ENCODE peak calls at places on chromosomes 6 and 20, in nine cellular contexts. F is tibial artery; R is naive thymus-derived CD4-positive, alpha-beta T cell; V is IMR-90; P is breast epithelium; D is OCI-LY7; Q is cardiac muscle cell; S is tibial nerve; I is H1. G is an unnamed sample. For H3K9me3, the result is how much of the 10 kb centered on the place peaks cover.

GRCh38 chr6:52361347-52361944 is 505 bp upstream of the PAQR8 start:
- DNase-seq in F (peak), R (no peak), V (peak), P (no peak), D (no peak), Q (no peak), S (peak), I (no peak), G (no peak)

GRCh38 chr20:47775039-47775438 is 10.2 kb downstream of the SULF2 start:
- DNase-seq in F (no peak), R (no peak), V (no peak), P (no peak), D (no peak), Q (no peak), S (no peak), I (no peak), G (no peak)

GRCh38 chr6:46340246-46340645 is 151.0 kb downstream of the RCAN2 start:
- DNase-seq in F (no peak), R (no peak), V (no peak), P (no peak), D (no peak), Q (no peak), S (no peak), I (no peak), G (no peak)

GRCh38 chr6:28738396-28738765 is 185.4 kb downstream of the TRIM27 start:
- DNase-seq in F (no peak), R (no peak), V (no peak), P (no peak), D (no peak), Q (no peak), S (no peak), I (no peak), G (no peak)

GRCh38 chr20:34922654-34923381 is 32.8 kb downstream of the GSS start:
- DNase-seq in F (no peak), R (no peak), V (peak), P (peak), D (no peak), Q (no peak), S (no peak), I (no peak), G (no peak)

GRCh38 chr20:62328684-62329388 is 26.0 kb downstream of the ADRM1 start:
- DNase-seq in F (no peak), R (no peak), V (no peak), P (no peak), D (no peak), Q (no peak), S (no peak), I (no peak), G (no peak)

GRCh38 chr6:130020106-130020851 is 1.9 kb downstream of the L3MBTL3 start:
- DNase-seq in F (peak), R (peak), V (no peak), P (no peak), D (peak), Q (peak), S (peak), I (no peak), G (no peak)

GRCh38 chr6:69937402-69938131 is 71.2 kb downstream of the COL19A1 start:
- DNase-seq in F (no peak), R (no peak), V (no peak), P (no peak), D (no peak), Q (no peak), S (no peak), I (no peak), G (no peak)

GRCh38 chr6:75539136-75539535 is 45.5 kb upstream of the FILIP1 start:
- DNase-seq in F (no peak), R (no peak), V (peak), P (no peak), D (no peak), Q (no peak), S (no peak), I (no peak), G (no peak)

GRCh38 chr6:14704383-14705271 is 541.2 kb upstream of the JARID2 start:
- DNase-seq in F (no peak), R (no peak), V (peak), P (no peak), D (no peak), Q (no peak), S (no peak), I (no peak), G (no peak)

GRCh38 chr6:135995160-135995898 is 143.8 kb downstream of the PDE7B start:
- DNase-seq in F (no peak), R (no peak), V (peak), P (no peak), D (no peak), Q (no peak), S (no peak), I (no peak), G (no peak)

GRCh38 chr6:74208239-74208638 is 512.2 kb downstream of the CD109 start:
- DNase-seq in F (no peak), R (no peak), V (no peak), P (no peak), D (no peak), Q (no peak), S (no peak), I (no peak), G (no peak)
- H3K9me3 ChIP-seq in F (under half), R (under half), V (under half), P (under half), D (under half), Q (under half), S (under half), I (under half), G (under half)

DNA sequence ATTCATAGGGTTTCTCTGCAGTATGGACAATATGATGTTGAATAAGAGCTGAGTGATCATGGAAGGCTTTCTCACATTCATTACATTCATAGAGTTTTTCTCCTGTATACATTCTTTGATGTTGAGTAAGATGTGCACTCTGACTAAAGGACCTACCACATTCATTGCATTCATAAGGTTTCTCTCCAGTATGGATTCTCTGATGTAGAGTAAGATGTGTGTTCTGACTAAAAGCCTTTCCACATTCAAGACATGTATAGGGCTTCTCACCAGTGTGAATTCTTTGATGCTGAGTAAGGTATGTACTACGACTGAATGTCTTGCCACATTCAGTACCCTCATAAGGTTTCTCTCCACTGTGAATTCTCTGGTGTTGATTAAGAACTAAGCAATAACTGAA is 29.3 kb upstream of the ZNF391 start:
- DNase-seq in F (no peak), R (no peak), V (no peak), P (no peak), D (no peak), Q (no peak), S (no peak), I (no peak), G (no peak)
- H3K9me3 ChIP-seq in F (under half), R (under half), V (under half), P (under half), D (under half), Q (under half), S (under half), I (under half), G (half or more)

GRCh38 chr6:145723646-145724045 is 11.7 kb downstream of the EPM2A start:
- DNase-seq in F (no peak), R (no peak), V (peak), P (no peak), D (no peak), Q (no peak), S (no peak), I (no peak), G (no peak)
- H3K9me3 ChIP-seq in F (under half), R (under half), V (under half), P (under half), D (under half), Q (under half), S (under half), I (under half), G (under half)

GRCh38 chr6:149384464-149384863 is 15.6 kb upstream of the SUMO4 start:
- DNase-seq in F (no peak), R (no peak), V (no peak), P (no peak), D (no peak), Q (no peak), S (no peak), I (no peak), G (no peak)
- H3K9me3 ChIP-seq in F (under half), R (under half), V (under half), P (under half), D (under half), Q (under half), S (under half), I (under half), G (under half)

DNA sequence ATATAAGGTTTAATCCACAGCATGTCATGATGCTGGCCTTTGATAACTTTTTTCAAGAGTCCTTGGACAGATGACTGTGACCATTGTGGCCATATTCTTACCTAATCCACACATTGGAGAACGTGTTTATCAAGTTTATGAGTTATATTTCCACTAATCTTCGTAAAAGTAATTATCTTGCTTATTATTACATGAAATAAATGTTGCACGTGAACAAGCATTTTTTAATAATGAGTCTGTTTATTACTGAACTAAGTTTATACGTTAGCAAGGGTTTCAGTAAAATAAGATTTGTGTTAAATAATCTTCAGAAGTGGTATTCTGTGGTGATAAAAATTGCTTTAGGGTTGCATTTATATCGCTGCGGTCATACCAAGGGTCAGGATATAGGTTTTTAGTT is 107.1 kb downstream of the SCAF8 start:
- DNase-seq in F (no peak), R (no peak), V (no peak), P (no peak), D (no peak), Q (no peak), S (no peak), I (no peak), G (no peak)
- H3K9me3 ChIP-seq in F (under half), R (under half), V (under half), P (under half), D (under half), Q (under half), S (under half), I (under half), G (under half)

GRCh38 chr6:376823-377571 is 14.6 kb upstream of the IRF4 start:
- DNase-seq in F (peak), R (no peak), V (no peak), P (no peak), D (peak), Q (no peak), S (no peak), I (no peak), G (no peak)
- H3K9me3 ChIP-seq in F (under half), R (under half), V (under half), P (under half), D (under half), Q (under half), S (under half), I (half or more), G (under half)

GRCh38 chr20:55135923-55136322 is 660.5 kb downstream of the DOK5 start:
- DNase-seq in F (no peak), R (no peak), V (no peak), P (no peak), D (no peak), Q (no peak), S (no peak), I (no peak), G (no peak)

GRCh38 chr20:55142932-55143331 is 667.5 kb downstream of the DOK5 start:
- DNase-seq in F (no peak), R (no peak), V (no peak), P (no peak), D (no peak), Q (no peak), S (no peak), I (no peak), G (no peak)

GRCh38 chr20:55143605-55144004 is 668.2 kb downstream of the DOK5 start:
- DNase-seq in F (no peak), R (no peak), V (no peak), P (no peak), D (no peak), Q (no peak), S (no peak), I (no peak), G (no peak)

GRCh38 chr20:55140631-55141030 is 665.2 kb downstream of the DOK5 start:
- DNase-seq in F (no peak), R (no peak), V (no peak), P (no peak), D (no peak), Q (no peak), S (no peak), I (no peak), G (no peak)

DNA sequence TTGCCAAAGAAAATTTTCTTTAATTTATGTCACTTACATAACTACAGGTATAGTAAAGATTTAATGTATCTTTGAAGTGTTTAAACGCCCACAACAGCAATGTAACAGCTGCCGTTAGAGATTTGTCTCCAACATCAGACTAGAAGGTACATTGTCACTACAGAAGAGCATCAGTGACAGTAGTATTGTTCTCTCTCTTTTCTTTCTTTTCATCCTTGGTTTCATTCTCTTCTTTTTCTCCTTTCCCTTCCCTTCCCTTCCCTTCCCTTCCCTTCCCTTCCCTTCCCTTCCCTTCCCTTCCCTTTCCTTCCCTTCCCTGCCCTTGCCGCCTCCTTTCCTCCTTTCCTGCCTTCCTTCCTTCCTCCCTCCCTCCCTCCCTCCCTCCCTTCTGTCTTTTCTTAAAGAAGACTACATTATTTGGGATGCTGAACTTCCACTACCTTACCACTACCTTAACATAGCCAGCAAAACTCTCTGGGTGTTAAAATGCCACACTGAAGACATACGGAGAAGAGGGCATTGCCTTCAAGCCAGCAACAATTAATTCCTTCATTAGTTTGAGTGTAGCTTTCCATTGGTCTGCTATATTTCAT is 663.9 kb downstream of the DOK5 start:
- DNase-seq in F (no peak), R (no peak), V (no peak), P (no peak), D (no peak), Q (no peak), S (no peak), I (no peak), G (no peak)
- H3K9me3 ChIP-seq in F (under half), R (under half), V (under half), P (under half), D (under half), Q (under half), S (under half), I (under half), G (under half)

GRCh38 chr6:122459240-122459639 is 12.4 kb downstream of the SERINC1 start:
- DNase-seq in F (no peak), R (no peak), V (peak), P (no peak), D (no peak), Q (no peak), S (no peak), I (no peak), G (no peak)

GRCh38 chr6:122458087-122458486 is 13.5 kb downstream of the SERINC1 start:
- DNase-seq in F (no peak), R (no peak), V (no peak), P (no peak), D (no peak), Q (no peak), S (no peak), I (no peak), G (no peak)

GRCh38 chr6:122461885-122462284 is 9.7 kb downstream of the SERINC1 start:
- DNase-seq in F (no peak), R (no peak), V (no peak), P (no peak), D (no peak), Q (no peak), S (no peak), I (no peak), G (no peak)
- H3K9me3 ChIP-seq in F (under half), R (under half), V (under half), P (under half), D (under half), Q (under half), S (under half), I (under half), G (under half)

DNA sequence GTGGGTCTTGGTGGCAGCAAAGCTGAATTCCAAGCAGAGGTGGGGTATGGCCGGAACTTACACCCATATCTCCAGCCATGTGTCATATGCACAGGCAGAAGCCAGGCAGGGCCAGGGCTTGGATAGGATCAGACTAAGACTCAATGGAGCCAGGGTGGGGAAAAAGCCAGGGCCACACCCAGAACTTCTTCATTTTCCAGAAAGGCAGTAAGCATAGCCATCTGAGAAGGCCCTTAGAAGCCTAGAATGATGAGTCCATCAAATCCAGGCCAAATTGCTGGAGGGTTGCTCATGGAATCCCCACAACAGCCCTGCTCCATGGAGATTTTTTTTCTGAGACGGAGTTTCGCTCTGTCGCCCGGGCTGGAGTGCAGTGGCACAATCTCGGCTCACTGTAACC is 116.2 kb upstream of the SRSF6 start:
- DNase-seq in F (no peak), R (no peak), V (no peak), P (no peak), D (no peak), Q (no peak), S (no peak), I (no peak), G (no peak)
- H3K9me3 ChIP-seq in F (under half), R (under half), V (under half), P (under half), D (under half), Q (under half), S (under half), I (under half), G (half or more)

G was measured in NT2/D1.